ENCODE peak calls at places on chromosomes 11 and 22, in eight cellular contexts. G, J, L, B, C, X, W and S are unnamed samples. For H3K9me3, the result is how much of the 10 kb centered on the place peaks cover.

GRCh38 chr11:23730307-23730998 is 766.4 kb upstream of the LUZP2 start:
- DNase-seq in L (no peak), B (no peak), C (no peak), X (no peak), J (no peak), G (no peak), W (no peak), S (no peak)

GRCh38 chr22:38177926-38178604 is 3.6 kb downstream of the PLA2G6 start:
- DNase-seq in C (no peak), G (no peak), J (peak), X (peak), B (peak), L (peak), W (no peak), S (peak)

GRCh38 chr11:133797542-133797941 is 47.8 kb downstream of the SPATA19 start:
- DNase-seq in G (no peak), W (no peak), J (no peak), C (no peak), L (no peak), B (no peak), X (no peak), S (no peak)

GRCh38 chr22:44312766-44313165 is at the start of gene SHISAL1:
- DNase-seq in B (no peak), L (no peak), X (peak), C (no peak), G (no peak), W (no peak), J (no peak), S (no peak)

GRCh38 chr11:30045144-30045543 is 28.3 kb upstream of the KCNA4 start:
- DNase-seq in G (no peak), B (no peak), L (no peak), X (no peak), C (no peak), J (no peak), W (no peak), S (no peak)

GRCh38 chr11:12172493-12173013 is 62.2 kb downstream of the MICAL2 start:
- DNase-seq in B (no peak), G (no peak), L (peak), C (no peak), W (no peak), J (no peak), X (no peak), S (no peak)

GRCh38 chr11:104799251-104799650 is 99.0 kb downstream of the CASP12 start:
- DNase-seq in W (no peak), X (no peak), C (no peak), G (no peak), B (no peak), L (no peak), J (no peak), S (no peak)

GRCh38 chr11:78253797-78254196 is 65.1 kb downstream of the USP35 start:
- DNase-seq in G (no peak), B (no peak), C (no peak), X (no peak), L (no peak), J (no peak), W (no peak), S (no peak)

GRCh38 chr11:25587496-25587895 is 744.4 kb upstream of the ANO3 start:
- DNase-seq in B (no peak), L (no peak), X (peak), J (no peak), W (no peak), C (no peak), G (no peak), S (no peak)

GRCh38 chr11:128208329-128209220 is 378.8 kb downstream of the ETS1 start:
- DNase-seq in X (peak), C (peak), J (peak), B (peak), W (no peak), G (no peak), L (no peak), S (peak)

GRCh38 chr22:30865656-30866055 is 102.9 kb downstream of the MORC2 start:
- DNase-seq in X (no peak), J (peak), W (no peak), L (no peak), B (no peak), C (no peak), G (no peak), S (no peak)

GRCh38 chr22:38038426-38038825 is 18.8 kb upstream of the PICK1 start:
- DNase-seq in B (no peak), J (no peak), C (no peak), W (no peak), L (no peak), G (no peak), X (no peak), S (no peak)

GRCh38 chr22:46046299-46046685 is 69.3 kb upstream of the WNT7B start:
- DNase-seq in W (no peak), C (no peak), X (no peak), J (no peak), L (no peak), G (no peak), B (no peak), S (no peak)

GRCh38 chr11:73862971-73863370 is 13.7 kb downstream of the COA4 start:
- DNase-seq in B (no peak), W (no peak), X (no peak), G (no peak), L (no peak), J (no peak), C (no peak), S (no peak)

GRCh38 chr11:30635401-30635989 is 49.3 kb upstream of the MPPED2 start:
- DNase-seq in X (no peak), B (peak), J (no peak), L (no peak), W (no peak), G (peak), C (no peak), S (no peak)

GRCh38 chr22:39514373-39514973 is 5.9 kb upstream of the ATF4 start:
- DNase-seq in W (peak), C (no peak), G (no peak), X (no peak), L (peak), B (no peak), J (peak), S (no peak)

GRCh38 chr11:88354909-88355308 is 17.4 kb upstream of the CTSC start:
- DNase-seq in C (no peak), J (no peak), G (no peak), L (no peak), W (no peak), X (no peak), B (no peak), S (no peak)

GRCh38 chr11:27076121-27076589 is 35.5 kb downstream of the BBOX1 start:
- DNase-seq in J (no peak), X (no peak), C (no peak), B (no peak), G (no peak), W (no peak), L (no peak), S (no peak)

GRCh38 chr11:122451911-122452310 is 203.6 kb upstream of the UBASH3B start:
- DNase-seq in L (no peak), B (no peak), J (no peak), X (no peak), C (no peak), W (no peak), G (no peak), S (no peak)

GRCh38 chr11:115961168-115962003 is 457.2 kb upstream of the CADM1 start:
- DNase-seq in B (no peak), L (no peak), C (no peak), X (no peak), W (no peak), J (no peak), G (no peak), S (no peak)

GRCh38 chr11:83545494-83545893 is 259.3 kb upstream of the CCDC90B start:
- DNase-seq in W (no peak), C (no peak), L (no peak), X (no peak), G (no peak), J (no peak), B (no peak), S (no peak)

GRCh38 chr11:113256431-113257227 is 57.8 kb upstream of the TTC12 start:
- DNase-seq in W (no peak), C (no peak), L (no peak), G (no peak), B (no peak), J (no peak), X (no peak), S (no peak)

GRCh38 chr11:84452211-84452610 is 1166.0 kb upstream of the CCDC90B start:
- DNase-seq in X (no peak), L (no peak), J (no peak), C (no peak), B (no peak), G (no peak), W (no peak), S (no peak)

GRCh38 chr11:42543844-42544243 is 768.0 kb upstream of the API5 start:
- DNase-seq in W (no peak), X (no peak), L (no peak), G (no peak), B (no peak), C (no peak), J (no peak), S (no peak)

GRCh38 chr11:111911563-111912401 is at the start of gene CRYAB:
- DNase-seq in L (peak), J (peak), C (peak), W (no peak), G (peak), X (peak), B (peak), S (peak)

GRCh38 chr11:121141051-121141450 is 40.0 kb downstream of the TECTA start:
- DNase-seq in L (no peak), C (no peak), B (no peak), X (peak), W (no peak), G (no peak), J (no peak), S (no peak)

GRCh38 chr22:44393066-44393465 is 80.3 kb upstream of the SHISAL1 start:
- DNase-seq in B (no peak), L (no peak), W (no peak), C (no peak), G (no peak), X (no peak), J (peak), S (no peak)

GRCh38 chr11:132187814-132188213 is 817.4 kb downstream of the NTM start:
- DNase-seq in G (no peak), X (no peak), B (no peak), W (no peak), L (no peak), C (no peak), J (no peak), S (no peak)

GRCh38 chr11:46977038-46977818 is 40.7 kb downstream of the CSTPP1 start:
- DNase-seq in C (no peak), G (no peak), B (no peak), L (no peak), J (no peak), W (no peak), X (no peak), S (no peak)

GRCh38 chr22:23268139-23268712 is 87.9 kb downstream of the BCR start:
- DNase-seq in J (no peak), W (peak), B (no peak), C (no peak), G (no peak), X (no peak), L (no peak), S (no peak)

GRCh38 chr11:68690671-68691401 is 6.5 kb downstream of the GAL start:
- DNase-seq in C (no peak), G (no peak), W (no peak), B (no peak), X (no peak), J (no peak), L (no peak), S (no peak)

GRCh38 chr11:73195191-73196007 is 22.7 kb upstream of the P2RY2 start:
- DNase-seq in J (no peak), X (peak), L (peak), B (no peak), G (no peak), W (no peak), C (no peak), S (no peak)

GRCh38 chr11:83181815-83182214 is 11.7 kb upstream of the ANKRD42 start:
- DNase-seq in L (no peak), X (no peak), W (no peak), G (no peak), J (no peak), B (no peak), C (no peak), S (no peak)

GRCh38 chr22:21082248-21082647 is 36.5 kb downstream of the LRRC74B start:
- DNase-seq in X (peak), W (no peak), L (no peak), J (no peak), G (no peak), C (no peak), B (no peak), S (no peak)

GRCh38 chr22:45880732-45881523 is 96.0 kb downstream of the WNT7B start:
- DNase-seq in L (no peak), G (no peak), B (no peak), J (no peak), W (no peak), C (no peak), X (no peak), S (no peak)

GRCh38 chr22:19143967-19144400 is 467 bp downstream of the ESS2 start:
- DNase-seq in B (peak), J (no peak), C (no peak), L (no peak), W (peak), G (no peak), X (peak), S (no peak)

GRCh38 chr22:32203181-32204105 is 1.4 kb downstream of the RFPL2 start:
- DNase-seq in X (no peak), L (no peak), G (no peak), C (no peak), J (no peak), W (no peak), B (no peak), S (no peak)

GRCh38 chr22:44828193-44828592 is 75.8 kb downstream of the ARHGAP8 start:
- DNase-seq in X (no peak), L (no peak), J (no peak), W (peak), C (no peak), B (no peak), G (no peak), S (no peak)

GRCh38 chr22:45996241-45997076 is 19.5 kb upstream of the WNT7B start:
- DNase-seq in B (no peak), W (no peak), G (peak), J (peak), X (no peak), L (no peak), C (no peak), S (no peak)

GRCh38 chr11:119691701-119692546 is 37.1 kb downstream of the NECTIN1 start:
- DNase-seq in B (no peak), J (no peak), W (no peak), C (no peak), G (no peak), X (peak), L (no peak), S (no peak)

GRCh38 chr11:119692547-119692834 is 36.5 kb downstream of the NECTIN1 start:
- DNase-seq in C (no peak), G (no peak), X (no peak), B (no peak), J (no peak), W (no peak), L (no peak), S (no peak)

GRCh38 chr11:119696378-119697157 is 32.4 kb downstream of the NECTIN1 start:
- DNase-seq in G (no peak), J (no peak), C (no peak), X (peak), B (no peak), W (no peak), L (peak), S (no peak)

GRCh38 chr11:119693253-119693815 is 35.7 kb downstream of the NECTIN1 start:
- DNase-seq in W (no peak), G (no peak), L (no peak), J (no peak), B (no peak), C (no peak), X (peak), S (no peak)

DNA sequence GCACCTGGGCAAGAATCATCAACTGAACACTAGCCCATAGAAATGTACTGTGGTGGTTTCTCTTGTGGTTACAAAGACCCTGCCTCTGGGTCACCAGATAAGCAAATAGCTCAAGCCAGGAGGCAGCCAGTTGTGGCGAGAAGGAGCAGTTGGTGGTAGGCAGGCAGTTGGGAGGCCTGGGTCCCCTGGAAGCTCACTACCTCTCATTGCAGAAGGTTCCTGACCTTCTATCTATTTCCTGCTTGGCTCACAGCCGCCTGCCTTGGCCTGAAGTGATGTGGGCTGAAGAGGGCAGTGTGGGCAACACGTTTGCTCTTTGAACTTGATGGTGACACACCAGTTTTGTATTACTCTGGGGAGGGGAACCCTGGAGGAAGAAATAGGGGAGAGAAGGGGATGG is 34.7 kb downstream of the NECTIN1 start:
- DNase-seq in L (peak), C (no peak), W (peak), G (no peak), B (no peak), J (no peak), X (peak), S (no peak)
- TF ChIP-seq CTCF in L (no peak), C (no peak), W (peak), G (no peak), B (no peak), J (no peak), X (peak), S (no peak)

DNA sequence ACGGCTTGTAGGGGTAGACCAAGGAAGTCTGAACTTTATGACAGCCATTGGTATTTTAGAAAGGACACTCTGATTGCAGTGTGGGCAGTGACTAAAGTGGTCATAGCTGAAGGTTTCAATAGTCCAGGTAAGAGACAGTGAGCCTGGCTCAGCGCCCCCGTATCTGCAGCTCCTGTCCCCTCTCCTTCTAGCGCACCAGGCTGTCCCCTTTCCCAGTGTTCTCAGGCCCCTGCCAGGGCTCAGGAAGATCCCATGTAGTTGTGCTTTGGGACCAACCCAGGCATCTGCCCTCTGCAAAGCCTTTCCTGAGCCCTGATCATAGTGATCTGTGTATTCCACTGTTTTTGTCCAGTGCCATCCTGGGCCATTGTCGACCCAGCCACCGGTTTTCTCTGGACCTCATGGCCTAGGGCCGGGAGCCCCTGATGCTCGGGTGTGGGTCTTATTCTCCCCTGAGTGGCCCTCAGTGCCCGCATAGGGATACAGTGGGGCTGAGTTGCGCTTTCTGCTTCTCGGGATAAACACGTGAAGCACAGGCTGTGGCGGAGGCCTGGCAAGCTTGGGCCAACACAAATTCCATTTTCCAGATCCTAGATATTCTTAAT is 804.8 kb downstream of the TBC1D22A start:
- DNase-seq in J (peak), X (no peak), W (no peak), L (no peak), G (no peak), C (no peak), B (no peak), S (no peak)
- H3K9me3 ChIP-seq in J (under half), X (under half), W (under half), L (under half), G (under half), C (under half), B (under half), S (half or more)

GRCh38 chr11:93652161-93652597 is 9.3 kb upstream of the CEP295 start:
- DNase-seq in W (peak), J (no peak), B (peak), C (no peak), L (peak), X (peak), G (no peak), S (no peak)
- TF ChIP-seq CTCF in W (peak), J (peak), B (peak), C (peak), L (peak), X (peak), G (peak), S (peak)

GRCh38 chr11:48669146-48669545 is 180.6 kb downstream of the OR4A47 start:
- DNase-seq in J (no peak), G (no peak), X (no peak), W (no peak), L (no peak), C (no peak), B (no peak), S (no peak)
- H3K9me3 ChIP-seq in J (half or more), G (under half), X (under half), W (under half), L (under half), C (under half), B (under half), S (under half)

GRCh38 chr11:103601230-103601846 is 435.1 kb upstream of the DDI1 start:
- DNase-seq in W (peak), J (no peak), B (peak), G (no peak), L (peak), X (peak), C (no peak), S (peak)
- TF ChIP-seq CTCF in W (peak), J (peak), B (peak), G (peak), L (peak), X (peak), C (peak), S (peak)

GRCh38 chr11:108206171-108206570 is 16.3 kb downstream of the NPAT start:
- DNase-seq in B (no peak), J (no peak), G (peak), W (no peak), X (no peak), C (no peak), L (no peak), S (no peak)
- H3K9me3 ChIP-seq in B (under half), J (under half), G (under half), W (half or more), X (under half), C (under half), L (under half), S (under half)

DNA sequence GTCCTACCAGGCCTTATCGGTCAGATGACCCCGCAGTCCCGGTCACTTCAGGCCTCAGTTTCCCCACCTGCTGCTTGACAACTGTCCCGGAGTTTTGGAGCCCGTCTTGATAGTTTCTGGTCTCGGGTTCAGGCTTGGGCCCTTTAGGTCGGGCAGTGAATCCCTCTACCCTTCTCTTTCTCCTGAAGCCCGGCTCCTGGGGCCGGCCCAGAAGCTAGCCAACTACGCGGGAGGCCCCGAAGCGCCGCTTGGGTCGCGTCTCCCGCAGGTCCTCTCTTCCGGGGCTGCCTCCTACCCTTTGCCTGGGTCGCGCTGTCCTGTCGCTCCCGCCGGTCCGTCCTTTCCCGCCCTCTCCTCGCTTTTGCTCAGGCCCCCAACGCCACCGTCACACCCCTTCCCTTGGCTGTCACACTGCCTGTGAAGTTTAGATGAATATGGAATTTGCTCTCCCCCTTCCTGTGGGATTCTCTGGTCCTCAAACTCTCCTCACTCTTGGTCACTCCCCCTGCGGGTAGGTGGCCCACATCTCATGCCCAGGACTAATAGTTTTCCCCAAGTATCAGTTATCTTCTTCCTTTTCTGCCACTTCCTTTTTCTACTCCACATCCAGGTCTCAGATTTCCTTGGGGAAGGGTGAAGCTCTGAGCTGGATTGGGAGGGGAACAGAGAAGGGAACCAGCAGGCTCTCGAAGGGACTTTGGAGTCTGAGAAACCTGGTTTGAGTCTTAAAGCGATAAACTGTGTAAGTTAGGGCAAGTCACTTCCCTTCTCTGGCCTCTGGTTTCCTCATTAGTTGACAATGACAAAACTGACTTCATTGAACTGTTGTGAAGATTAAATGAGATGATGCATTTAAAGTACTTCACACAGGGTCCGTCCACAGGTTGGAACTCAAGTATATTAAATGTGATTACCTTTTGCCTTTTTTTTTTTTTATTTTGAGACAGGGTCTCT is 791 bp downstream of the RAB1B start:
- DNase-seq in C (no peak), B (peak), W (peak), G (no peak), X (no peak), L (no peak), J (no peak), S (no peak)
- TF ChIP-seq CTCF in C (no peak), B (peak), W (peak), G (no peak), X (no peak), L (peak), J (no peak), S (peak)

GRCh38 chr22:47918936-47919505 is 1156.6 kb downstream of the TBC1D22A start:
- DNase-seq in J (no peak), W (peak), C (no peak), G (no peak), L (no peak), X (no peak), B (no peak), S (no peak)
- H3K9me3 ChIP-seq in J (under half), W (under half), C (under half), G (under half), L (under half), X (under half), B (under half), S (half or more)